ENCODE peak calls at places on chromosome 6, in ten cellular contexts. U is NCI-H510A treated with DMSO at 0.1 percent for 48 hours; T is amniotic stem cell; L is NCI-H1105; P is fibroblast of villous mesenchyme; S is naive thymus-derived CD8-positive, alpha-beta T cell; D is stimulated activated CD4-positive, alpha-beta T cell treated with anti-CD3 and anti-CD28 coated beads, Interleukin-1b, Interleukin-23, amount 100 ng/mL, for 24 hours; A is CD4-positive, alpha-beta T cell; I is activated T-cell treated with anti-CD3 and anti-CD28 coated beads for 4 hours; N is stimulated activated CD8-positive, alpha-beta memory T cell treated with anti-CD3 and anti-CD28 coated beads, Interleukin-12 subunit alpha, Interleukin-12 subunit beta, amount 100 ng/mL, for 1 hour. C is an unnamed sample.

GRCh38 chr6:93848011-93848620 is 428.8 kb upstream of the EPHA7 start:
- DNase-seq in U (no peak), T (no peak), L (no peak), P (no peak), S (no peak), D (no peak), A (no peak), I (no peak), N (no peak), C (peak)

GRCh38 chr6:153131037-153131981 is at the start of gene RGS17:
- DNase-seq in U (peak), T (peak), L (peak), P (peak), S (peak), D (no peak), A (no peak), I (peak), N (no peak), C (peak)

GRCh38 chr6:43851204-43851855 is 81.3 kb downstream of the VEGFA start:
- DNase-seq in U (no peak), T (peak), L (no peak), P (peak), S (no peak), D (no peak), A (no peak), I (no peak), N (no peak), C (no peak)

GRCh38 chr6:42453027-42453648 is 1.4 kb upstream of the TRERF1 start:
- DNase-seq in U (peak), T (peak), L (peak), P (peak), S (peak), D (no peak), A (peak), I (peak), N (peak), C (peak)

GRCh38 chr6:22444335-22444734 is 125.0 kb upstream of the HDGFL1 start:
- DNase-seq in U (no peak), T (no peak), L (no peak), P (no peak), S (no peak), D (no peak), A (no peak), I (no peak), N (no peak), C (no peak)

GRCh38 chr6:143804835-143805239 is 38.3 kb upstream of the LTV1 start:
- DNase-seq in U (no peak), T (no peak), L (no peak), P (peak), S (no peak), D (no peak), A (no peak), I (no peak), N (no peak), C (no peak)

GRCh38 chr6:104617541-104618072 is 242.1 kb downstream of the HACE1 start:
- DNase-seq in U (no peak), T (no peak), L (no peak), P (no peak), S (no peak), D (no peak), A (no peak), I (no peak), N (no peak), C (no peak)

GRCh38 chr6:49698538-49699205 is 14.7 kb downstream of the CRISP2 start:
- DNase-seq in U (no peak), T (no peak), L (no peak), P (no peak), S (no peak), D (no peak), A (no peak), I (no peak), N (no peak), C (no peak)

GRCh38 chr6:129696028-129696418 is 14.0 kb downstream of the ARHGAP18 start:
- DNase-seq in U (no peak), T (no peak), L (no peak), P (no peak), S (no peak), D (no peak), A (no peak), I (no peak), N (no peak), C (no peak)

GRCh38 chr6:14881399-14881798 is 364.5 kb upstream of the JARID2 start:
- DNase-seq in U (no peak), T (no peak), L (no peak), P (peak), S (no peak), D (no peak), A (no peak), I (no peak), N (no peak), C (no peak)

GRCh38 chr6:161237176-161237575 is 36.7 kb downstream of the AGPAT4 start:
- DNase-seq in U (no peak), T (no peak), L (no peak), P (no peak), S (no peak), D (no peak), A (no peak), I (no peak), N (no peak), C (no peak)

GRCh38 chr6:166751051-166751595 is 124.1 kb upstream of the RPS6KA2 start:
- DNase-seq in U (no peak), T (no peak), L (no peak), P (no peak), S (no peak), D (no peak), A (no peak), I (no peak), N (no peak), C (no peak)

GRCh38 chr6:1524040-1524480 is 85.7 kb upstream of the FOXC1 start:
- DNase-seq in U (no peak), T (no peak), L (no peak), P (peak), S (peak), D (peak), A (peak), I (peak), N (peak), C (peak)

GRCh38 chr6:29995346-29995777 is 53.0 kb downstream of the HLA-A start:
- DNase-seq in U (no peak), T (no peak), L (no peak), P (no peak), S (no peak), D (no peak), A (no peak), I (no peak), N (no peak), C (no peak)

GRCh38 chr6:166145751-166146150 is 21.9 kb downstream of the TBXT start:
- DNase-seq in U (no peak), T (no peak), L (no peak), P (no peak), S (no peak), D (no peak), A (no peak), I (no peak), N (no peak), C (no peak)

GRCh38 chr6:90294614-90294988 is 2.0 kb downstream of the BACH2 start:
- DNase-seq in U (no peak), T (no peak), L (no peak), P (no peak), S (peak), D (no peak), A (peak), I (no peak), N (peak), C (peak)

GRCh38 chr6:40720375-40720748 is 133.2 kb upstream of the LRFN2 start:
- DNase-seq in U (no peak), T (no peak), L (no peak), P (no peak), S (no peak), D (no peak), A (no peak), I (no peak), N (no peak), C (peak)

GRCh38 chr6:52152070-52152423 is 34.1 kb upstream of the IL17A start:
- DNase-seq in U (no peak), T (no peak), L (no peak), P (no peak), S (no peak), D (no peak), A (no peak), I (no peak), N (no peak), C (no peak)

GRCh38 chr6:156451088-156451487 is 326.1 kb upstream of the ARID1B start:
- DNase-seq in U (no peak), T (no peak), L (no peak), P (no peak), S (no peak), D (no peak), A (no peak), I (no peak), N (no peak), C (no peak)

GRCh38 chr6:148530394-148530923 is 187.8 kb downstream of the SASH1 start:
- DNase-seq in U (peak), T (peak), L (no peak), P (peak), S (no peak), D (no peak), A (no peak), I (no peak), N (no peak), C (peak)

GRCh38 chr6:16849280-16850210 is 88.3 kb upstream of the ATXN1 start:
- DNase-seq in U (no peak), T (peak), L (no peak), P (peak), S (no peak), D (no peak), A (no peak), I (no peak), N (no peak), C (no peak)

GRCh38 chr6:156827382-156827781 is 50.2 kb downstream of the ARID1B start:
- DNase-seq in U (no peak), T (no peak), L (no peak), P (peak), S (no peak), D (no peak), A (no peak), I (no peak), N (no peak), C (no peak)

GRCh38 chr6:45605971-45606370 is 228.2 kb upstream of the SUPT3H start:
- DNase-seq in U (no peak), T (no peak), L (no peak), P (no peak), S (no peak), D (no peak), A (no peak), I (no peak), N (no peak), C (no peak)

GRCh38 chr6:162854734-162855191 is 127.0 kb downstream of the PACRG start:
- DNase-seq in U (peak), T (no peak), L (no peak), P (no peak), S (no peak), D (no peak), A (no peak), I (no peak), N (no peak), C (peak)

GRCh38 chr6:16288163-16288562 is 49.8 kb downstream of the GMPR start:
- DNase-seq in U (no peak), T (no peak), L (no peak), P (no peak), S (no peak), D (no peak), A (no peak), I (no peak), N (no peak), C (no peak)

GRCh38 chr6:81491486-81492101 is 260.9 kb downstream of the TENT5A start:
- DNase-seq in U (no peak), T (no peak), L (no peak), P (no peak), S (no peak), D (no peak), A (no peak), I (no peak), N (no peak), C (no peak)

GRCh38 chr6:34236423-34237315 is at the start of gene HMGA1:
- DNase-seq in U (peak), T (peak), L (peak), P (peak), S (peak), D (peak), A (peak), I (peak), N (peak), C (peak)

GRCh38 chr6:157762636-157763035 is 60.4 kb upstream of the SNX9 start:
- DNase-seq in U (no peak), T (no peak), L (no peak), P (peak), S (no peak), D (no peak), A (no peak), I (no peak), N (no peak), C (no peak)

GRCh38 chr6:130697661-130698535 is 129.3 kb upstream of the SMLR1 start:
- DNase-seq in U (no peak), T (no peak), L (peak), P (peak), S (peak), D (no peak), A (peak), I (peak), N (peak), C (peak)

GRCh38 chr6:2949536-2950083 is 21.8 kb downstream of the SERPINB6 start:
- DNase-seq in U (no peak), T (no peak), L (no peak), P (no peak), S (no peak), D (no peak), A (no peak), I (no peak), N (no peak), C (no peak)

GRCh38 chr6:110951986-110952794 is 6.3 kb upstream of the GTF3C6 start:
- DNase-seq in U (no peak), T (peak), L (no peak), P (peak), S (no peak), D (no peak), A (no peak), I (no peak), N (no peak), C (no peak)

GRCh38 chr6:160137989-160138835 is 16.6 kb downstream of the SLC22A1 start:
- DNase-seq in U (peak), T (peak), L (peak), P (peak), S (peak), D (no peak), A (peak), I (peak), N (peak), C (peak)

GRCh38 chr6:84779380-84779779 is 15.0 kb upstream of the TBX18 start:
- DNase-seq in U (no peak), T (no peak), L (no peak), P (no peak), S (no peak), D (no peak), A (no peak), I (no peak), N (no peak), C (no peak)

GRCh38 chr6:12577124-12577845 is 139.3 kb upstream of the PHACTR1 start:
- DNase-seq in U (no peak), T (no peak), L (no peak), P (peak), S (no peak), D (no peak), A (no peak), I (no peak), N (no peak), C (no peak)

C was measured in NCI-H1417.